ENCODE peak calls at places on chromosomes 12 and 14, in ten cellular contexts. L, F, Y, N, A, C, O, Q, M and S are unnamed samples.
A peak's percentile ranks its signal among the peaks of the same experiment; 100 is the strongest.

GRCh38 chr14:31326111-31326510 is 94.2 kb downstream of the HEATR5A start:
- DNase-seq in L (peak; percentile 9), F (peak; percentile 2), Y (no peak), N (no peak), A (no peak), C (no peak), O (peak; percentile 4), Q (no peak), M (peak; percentile 7), S (no peak)

GRCh38 chr12:69331846-69332684 is 16.1 kb upstream of the LYZ start:
- DNase-seq in L (no peak), F (no peak), Y (no peak), N (no peak), A (no peak), C (no peak), O (no peak), Q (no peak), M (no peak), S (peak; percentile 59)

GRCh38 chr12:59615392-59616165 is 19.8 kb downstream of the SLC16A7 start:
- DNase-seq in L (no peak), F (no peak), Y (no peak), N (peak; percentile 82), A (no peak), C (no peak), O (no peak), Q (no peak), M (no peak), S (peak; percentile 23)

GRCh38 chr14:97198813-97199212 is 401.6 kb downstream of the VRK1 start:
- DNase-seq in L (no peak), F (no peak), Y (no peak), N (no peak), A (no peak), C (no peak), O (no peak), Q (no peak), M (no peak), S (no peak)

GRCh38 chr14:33596211-33597080 is 354.4 kb downstream of the EGLN3 start:
- DNase-seq in L (no peak), F (no peak), Y (no peak), N (no peak), A (no peak), C (no peak), O (no peak), Q (no peak), M (no peak), S (no peak)

GRCh38 chr12:72276212-72276865 is 4.2 kb downstream of the TRHDE start:
- DNase-seq in L (no peak), F (no peak), Y (no peak), N (no peak), A (no peak), C (no peak), O (no peak), Q (no peak), M (no peak), S (no peak)

GRCh38 chr14:99129998-99130397 is 142.0 kb downstream of the BCL11B start:
- DNase-seq in L (no peak), F (no peak), Y (no peak), N (no peak), A (peak; percentile 25), C (no peak), O (no peak), Q (no peak), M (no peak), S (no peak)

GRCh38 chr14:53532871-53533270 is 379.7 kb upstream of the DDHD1 start:
- DNase-seq in L (no peak), F (no peak), Y (no peak), N (no peak), A (no peak), C (no peak), O (no peak), Q (no peak), M (no peak), S (no peak)

GRCh38 chr12:88577537-88577936 is 2.7 kb downstream of the KITLG start:
- DNase-seq in L (peak; percentile 73), F (no peak), Y (no peak), N (no peak), A (no peak), C (no peak), O (peak; percentile 58), Q (no peak), M (no peak), S (no peak)

GRCh38 chr12:101823891-101824290 is 6.9 kb downstream of the GNPTAB start:
- DNase-seq in L (no peak), F (no peak), Y (peak; percentile 28), N (peak; percentile 74), A (peak; percentile 65), C (no peak), O (no peak), Q (peak; percentile 23), M (peak; percentile 78), S (no peak)

GRCh38 chr12:131261906-131262305 is 308.2 kb downstream of the ADGRD1 start:
- DNase-seq in L (no peak), F (no peak), Y (no peak), N (no peak), A (no peak), C (no peak), O (no peak), Q (no peak), M (no peak), S (no peak)

GRCh38 chr14:91373591-91374245 is 43.9 kb downstream of the CCDC88C start:
- DNase-seq in L (no peak), F (no peak), Y (no peak), N (no peak), A (no peak), C (no peak), O (no peak), Q (no peak), M (peak; percentile 54), S (no peak)

GRCh38 chr12:40692617-40693502 is 621 bp downstream of the CNTN1 start:
- DNase-seq in L (peak; percentile 67), F (no peak), Y (no peak), N (no peak), A (peak; percentile 65), C (no peak), O (no peak), Q (peak; percentile 25), M (no peak), S (peak; percentile 59)

GRCh38 chr12:55072093-55072492 is 52.3 kb downstream of the NEUROD4 start:
- DNase-seq in L (peak; percentile 28), F (no peak), Y (peak; percentile 62), N (peak; percentile 16), A (no peak), C (no peak), O (no peak), Q (peak; percentile 55), M (peak; percentile 75), S (peak; percentile 84)

GRCh38 chr12:55073043-55074022 is 52.9 kb upstream of the OR9K2 start:
- DNase-seq in L (peak; percentile 36), F (peak; percentile 39), Y (peak; percentile 50), N (peak; percentile 75), A (peak; percentile 79), C (no peak), O (peak; percentile 32), Q (peak; percentile 87), M (peak; percentile 70), S (peak; percentile 72)

DNA sequence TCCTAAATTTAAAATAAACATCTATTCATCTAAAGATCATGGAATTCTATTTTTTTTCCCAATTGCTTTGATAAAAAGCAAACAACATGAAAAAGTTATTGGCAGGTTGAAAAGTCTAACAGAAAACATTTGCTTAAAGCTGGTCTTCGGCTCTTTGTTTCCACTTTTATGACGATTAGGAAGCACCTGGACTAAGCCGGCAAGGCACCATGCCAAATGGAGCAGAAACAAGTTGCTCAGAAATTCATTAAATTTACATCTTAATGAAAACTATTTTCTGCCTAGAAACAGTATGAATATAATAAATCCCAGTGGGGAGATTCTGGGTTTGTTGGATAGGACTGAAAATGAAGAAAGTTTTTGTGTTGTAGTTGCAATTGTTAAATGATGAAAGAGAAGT is 51.4 kb upstream of the OR9K2 start:
- DNase-seq in L (no peak), F (no peak), Y (no peak), N (no peak), A (no peak), C (no peak), O (no peak), Q (no peak), M (no peak), S (no peak)
- H3K27ac ChIP-seq in L (no peak overlapping the region), F (no peak overlapping the region), Y (no peak overlapping the region), N (no peak overlapping the region), A (no peak overlapping the region), C (no peak overlapping the region), O (no peak overlapping the region), Q (no peak overlapping the region), M (no peak overlapping the region), S (no peak overlapping the region)

GRCh38 chr14:51674294-51675002 is 22.7 kb downstream of the FRMD6 start:
- DNase-seq in L (peak; percentile 84), F (no peak), Y (no peak), N (no peak), A (no peak), C (no peak), O (peak; percentile 94), Q (no peak), M (no peak), S (no peak)
- H3K4me1 ChIP-seq in L (peaks cover 47% of the 10 kb centered on the region), F (no peaks in the 10 kb centered on the region), Y (no peaks in the 10 kb centered on the region), N (peaks cover 4% of the 10 kb centered on the region), A (peaks cover 38% of the 10 kb centered on the region), C (no peaks in the 10 kb centered on the region), O (peaks cover 59% of the 10 kb centered on the region), Q (peaks cover 19% of the 10 kb centered on the region), M (no peaks in the 10 kb centered on the region), S (no peaks in the 10 kb centered on the region)

GRCh38 chr12:110436231-110436630 is 13.9 kb downstream of the ARPC3 start:
- DNase-seq in L (no peak), F (no peak), Y (no peak), N (no peak), A (no peak), C (no peak), O (peak; percentile 4), Q (no peak), M (no peak), S (no peak)
- H3K27ac ChIP-seq in L (no peak overlapping the region), F (no peak overlapping the region), Y (no peak overlapping the region), N (no peak overlapping the region), A (no peak overlapping the region), C (no peak overlapping the region), O (no peak overlapping the region), Q (no peak overlapping the region), M (no peak overlapping the region), S (no peak overlapping the region)

GRCh38 chr12:1844223-1844622 is 23.9 kb downstream of the LRTM2 start:
- DNase-seq in L (no peak), F (no peak), Y (no peak), N (no peak), A (peak; percentile 34), C (no peak), O (no peak), Q (no peak), M (no peak), S (no peak)

GRCh38 chr12:1845886-1846285 is 25.5 kb downstream of the LRTM2 start:
- DNase-seq in L (no peak), F (no peak), Y (no peak), N (no peak), A (peak; percentile 26), C (no peak), O (no peak), Q (no peak), M (no peak), S (no peak)

GRCh38 chr12:1845427-1845826 is 25.1 kb downstream of the LRTM2 start:
- DNase-seq in L (no peak), F (no peak), Y (no peak), N (no peak), A (peak; percentile 50), C (no peak), O (no peak), Q (no peak), M (no peak), S (no peak)

GRCh38 chr12:1843641-1844005 is 23.3 kb downstream of the LRTM2 start:
- DNase-seq in L (no peak), F (no peak), Y (no peak), N (no peak), A (peak; percentile 30), C (no peak), O (no peak), Q (no peak), M (no peak), S (no peak)

GRCh38 chr12:1845010-1845409 is 24.6 kb downstream of the LRTM2 start:
- DNase-seq in L (no peak), F (no peak), Y (no peak), N (no peak), A (peak; percentile 40), C (no peak), O (no peak), Q (no peak), M (no peak), S (no peak)
- H3K4me1 ChIP-seq in L (no peaks in the 10 kb centered on the region), F (no peaks in the 10 kb centered on the region), Y (no peaks in the 10 kb centered on the region), N (no peaks in the 10 kb centered on the region), A (no peaks in the 10 kb centered on the region), C (no peaks in the 10 kb centered on the region), O (no peaks in the 10 kb centered on the region), Q (no peaks in the 10 kb centered on the region), M (no peaks in the 10 kb centered on the region), S (no peaks in the 10 kb centered on the region)